ENCODE peak calls at places on chromosomes 16 and 17, in ten cellular contexts. One of them, this sample, is unnamed.

GRCh38 chr17:31508310-31509094 is 117.0 kb downstream of the RAB11FIP4 start:
- DNase-seq in substantia nigra: no peak
- DNase-seq in upper lobe of right lung: no peak
- DNase-seq in Panc1: no peak
- DNase-seq in effector memory CD4-positive, alpha-beta T cell: peak; percentile 40
- DNase-seq in H9: peak; percentile 74
- DNase-seq in GM23248: peak; percentile 29
- DNase-seq in lower lobe of right lung: no peak
- DNase-seq in CD8-positive, alpha-beta memory T cell: peak; percentile 58
- DNase-seq in caudate nucleus: no peak
- DNase-seq in this sample: peak; percentile 51

GRCh38 chr17:63675607-63676539 is 24.1 kb downstream of the LIMD2 start:
- DNase-seq in H9: no peak
- DNase-seq in lower lobe of right lung: peak; percentile 86
- DNase-seq in upper lobe of right lung: peak; percentile 83
- DNase-seq in GM23248: peak; percentile 84
- DNase-seq in substantia nigra: no peak
- DNase-seq in caudate nucleus: no peak
- DNase-seq in CD8-positive, alpha-beta memory T cell: no peak
- DNase-seq in Panc1: no peak
- DNase-seq in effector memory CD4-positive, alpha-beta T cell: no peak
- DNase-seq in this sample: peak; percentile 87

GRCh38 chr17:58402679-58403078 is 14.7 kb downstream of the RNF43 start:
- DNase-seq in GM23248: peak; percentile 43
- DNase-seq in effector memory CD4-positive, alpha-beta T cell: no peak
- DNase-seq in H9: peak; percentile 54
- DNase-seq in caudate nucleus: no peak
- DNase-seq in substantia nigra: no peak
- DNase-seq in CD8-positive, alpha-beta memory T cell: no peak
- DNase-seq in lower lobe of right lung: no peak
- DNase-seq in upper lobe of right lung: no peak
- DNase-seq in Panc1: no peak
- DNase-seq in this sample: no peak

GRCh38 chr16:89618114-89618999 is 4.9 kb downstream of the DPEP1 start:
- DNase-seq in GM23248: no peak
- DNase-seq in lower lobe of right lung: no peak
- DNase-seq in Panc1: no peak
- DNase-seq in caudate nucleus: no peak
- DNase-seq in H9: no peak
- DNase-seq in substantia nigra: no peak
- DNase-seq in effector memory CD4-positive, alpha-beta T cell: no peak
- DNase-seq in upper lobe of right lung: no peak
- DNase-seq in CD8-positive, alpha-beta memory T cell: no peak
- DNase-seq in this sample: no peak

GRCh38 chr17:78925234-78925633 is at the start of gene TIMP2:
- DNase-seq in substantia nigra: peak; percentile 65
- DNase-seq in caudate nucleus: peak; percentile 72
- DNase-seq in CD8-positive, alpha-beta memory T cell: peak; percentile 44
- DNase-seq in H9: peak; percentile 92
- DNase-seq in Panc1: no peak
- DNase-seq in upper lobe of right lung: peak; percentile 94
- DNase-seq in effector memory CD4-positive, alpha-beta T cell: peak; percentile 39
- DNase-seq in lower lobe of right lung: peak; percentile 92
- DNase-seq in GM23248: peak; percentile 93
- DNase-seq in this sample: peak; percentile 96

GRCh38 chr16:4465977-4466779 is 8.2 kb downstream of the NMRAL1 start:
- DNase-seq in lower lobe of right lung: no peak
- DNase-seq in GM23248: no peak
- DNase-seq in substantia nigra: no peak
- DNase-seq in H9: no peak
- DNase-seq in Panc1: no peak
- DNase-seq in caudate nucleus: no peak
- DNase-seq in CD8-positive, alpha-beta memory T cell: peak; percentile 71
- DNase-seq in upper lobe of right lung: no peak
- DNase-seq in effector memory CD4-positive, alpha-beta T cell: peak; percentile 54
- DNase-seq in this sample: peak; percentile 72

GRCh38 chr16:51393381-51394005 is 242.4 kb upstream of the SALL1 start:
- DNase-seq in caudate nucleus: no peak
- DNase-seq in CD8-positive, alpha-beta memory T cell: no peak
- DNase-seq in H9: no peak
- DNase-seq in substantia nigra: no peak
- DNase-seq in GM23248: peak; percentile 69
- DNase-seq in upper lobe of right lung: no peak
- DNase-seq in effector memory CD4-positive, alpha-beta T cell: no peak
- DNase-seq in lower lobe of right lung: no peak
- DNase-seq in Panc1: peak; percentile 15
- DNase-seq in this sample: no peak

GRCh38 chr16:19879241-19879792 is 5.3 kb downstream of the GPRC5B start:
- DNase-seq in Panc1: no peak
- DNase-seq in upper lobe of right lung: no peak
- DNase-seq in CD8-positive, alpha-beta memory T cell: no peak
- DNase-seq in lower lobe of right lung: no peak
- DNase-seq in GM23248: peak; percentile 21
- DNase-seq in effector memory CD4-positive, alpha-beta T cell: no peak
- DNase-seq in caudate nucleus: peak; percentile 73
- DNase-seq in substantia nigra: no peak
- DNase-seq in H9: peak; percentile 82
- DNase-seq in this sample: no peak

GRCh38 chr17:45073414-45074070 is 12.4 kb downstream of the NMT1 start:
- DNase-seq in H9: no peak
- DNase-seq in substantia nigra: no peak
- DNase-seq in caudate nucleus: no peak
- DNase-seq in Panc1: no peak
- DNase-seq in upper lobe of right lung: no peak
- DNase-seq in effector memory CD4-positive, alpha-beta T cell: no peak
- DNase-seq in GM23248: peak; percentile 81
- DNase-seq in lower lobe of right lung: no peak
- DNase-seq in CD8-positive, alpha-beta memory T cell: no peak
- DNase-seq in this sample: no peak

GRCh38 chr16:11780988-11781680 is 15.9 kb downstream of the ZC3H7A start:
- DNase-seq in H9: no peak
- DNase-seq in GM23248: no peak
- DNase-seq in upper lobe of right lung: no peak
- DNase-seq in lower lobe of right lung: no peak
- DNase-seq in substantia nigra: no peak
- DNase-seq in Panc1: no peak
- DNase-seq in CD8-positive, alpha-beta memory T cell: no peak
- DNase-seq in effector memory CD4-positive, alpha-beta T cell: no peak
- DNase-seq in caudate nucleus: no peak
- DNase-seq in this sample: no peak

GRCh38 chr17:1188812-1189211 is 9.0 kb upstream of the ABR start:
- DNase-seq in CD8-positive, alpha-beta memory T cell: no peak
- DNase-seq in effector memory CD4-positive, alpha-beta T cell: no peak
- DNase-seq in H9: no peak
- DNase-seq in caudate nucleus: no peak
- DNase-seq in upper lobe of right lung: peak; percentile 91
- DNase-seq in Panc1: no peak
- DNase-seq in lower lobe of right lung: peak; percentile 89
- DNase-seq in GM23248: peak; percentile 87
- DNase-seq in substantia nigra: no peak
- DNase-seq in this sample: peak; percentile 95

GRCh38 chr16:72380283-72380682 is 208.3 kb upstream of the PMFBP1 start:
- DNase-seq in effector memory CD4-positive, alpha-beta T cell: no peak
- DNase-seq in H9: no peak
- DNase-seq in substantia nigra: no peak
- DNase-seq in Panc1: no peak
- DNase-seq in GM23248: no peak
- DNase-seq in lower lobe of right lung: no peak
- DNase-seq in caudate nucleus: no peak
- DNase-seq in CD8-positive, alpha-beta memory T cell: no peak
- DNase-seq in upper lobe of right lung: no peak
- DNase-seq in this sample: no peak

GRCh38 chr17:48254896-48255295 is 147.3 kb downstream of the SNX11 start:
- DNase-seq in effector memory CD4-positive, alpha-beta T cell: no peak
- DNase-seq in Panc1: no peak
- DNase-seq in lower lobe of right lung: no peak
- DNase-seq in caudate nucleus: no peak
- DNase-seq in upper lobe of right lung: no peak
- DNase-seq in substantia nigra: no peak
- DNase-seq in CD8-positive, alpha-beta memory T cell: no peak
- DNase-seq in GM23248: peak; percentile 40
- DNase-seq in H9: no peak
- DNase-seq in this sample: no peak

DNA sequence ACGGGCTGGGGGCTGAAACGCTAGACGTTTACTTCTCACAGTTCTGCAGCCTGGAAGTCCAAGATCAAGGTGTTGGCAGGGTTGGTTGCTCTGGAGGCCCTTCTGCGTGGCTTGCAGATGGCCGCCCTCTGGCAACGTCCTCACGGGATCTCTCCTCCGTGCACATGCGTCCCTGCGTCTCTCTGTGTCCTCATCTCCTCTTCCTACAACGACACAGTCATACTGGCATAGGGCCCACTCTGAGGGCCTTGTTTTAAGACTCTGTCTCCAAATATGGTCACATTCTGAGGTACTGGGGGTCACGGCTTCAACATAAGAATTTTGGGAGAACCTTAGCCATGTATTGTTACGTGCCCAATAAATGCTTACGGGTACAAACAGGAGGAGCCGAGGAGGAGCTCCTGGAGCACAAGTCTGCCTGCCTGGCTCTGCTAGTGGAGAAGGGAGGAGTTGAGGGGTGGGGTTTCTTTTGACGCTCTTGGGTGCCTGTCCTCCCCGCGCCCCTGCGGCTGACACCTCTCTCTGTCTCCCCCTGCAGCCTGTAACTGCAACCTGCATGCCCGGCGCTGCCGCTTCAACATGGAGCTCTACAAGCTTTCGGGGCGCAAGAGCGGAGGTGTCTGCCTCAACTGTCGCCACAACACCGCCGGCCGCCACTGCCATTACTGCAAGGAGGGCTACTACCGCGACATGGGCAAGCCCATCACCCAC is 141.1 kb downstream of the NTN1 start:
- DNase-seq in Panc1: no peak
- DNase-seq in effector memory CD4-positive, alpha-beta T cell: no peak
- DNase-seq in GM23248: no peak
- DNase-seq in upper lobe of right lung: no peak
- DNase-seq in lower lobe of right lung: no peak
- DNase-seq in caudate nucleus: no peak
- DNase-seq in H9: peak; percentile 91
- DNase-seq in substantia nigra: no peak
- DNase-seq in CD8-positive, alpha-beta memory T cell: no peak
- DNase-seq in this sample: no peak
- H3K27ac ChIP-seq in Panc1: no peak overlapping the region
- H3K27ac ChIP-seq in effector memory CD4-positive, alpha-beta T cell: no peak overlapping the region
- H3K27ac ChIP-seq in GM23248: no peak overlapping the region
- H3K27ac ChIP-seq in upper lobe of right lung: no peak overlapping the region
- H3K27ac ChIP-seq in lower lobe of right lung: no peak overlapping the region
- H3K27ac ChIP-seq in caudate nucleus: no peak overlapping the region
- H3K27ac ChIP-seq in H9: no peak overlapping the region
- H3K27ac ChIP-seq in substantia nigra: no peak overlapping the region
- H3K27ac ChIP-seq in CD8-positive, alpha-beta memory T cell: no peak overlapping the region
- H3K27ac ChIP-seq in this sample: no peak overlapping the region

DNA sequence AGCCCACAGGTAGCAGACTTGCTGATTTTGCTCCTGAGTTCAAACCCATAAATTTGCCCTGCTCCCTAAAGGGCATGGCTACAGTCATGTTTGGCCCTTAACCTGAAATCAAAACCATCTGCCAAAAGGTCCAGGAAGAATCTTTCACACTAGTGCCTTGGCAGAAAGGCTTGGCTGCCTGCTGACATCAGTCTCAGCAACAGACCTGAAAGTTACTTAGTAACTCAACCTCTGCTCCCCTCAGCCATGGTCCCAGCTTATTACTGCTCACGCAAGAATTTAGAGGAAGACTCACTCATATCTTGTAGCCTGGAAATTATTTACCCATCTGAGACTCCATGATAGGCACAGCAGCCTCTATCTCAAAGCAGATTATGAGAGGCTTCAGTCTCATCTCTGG is 98.0 kb upstream of the KIF2B start:
- DNase-seq in lower lobe of right lung: no peak
- DNase-seq in GM23248: peak; percentile 2
- DNase-seq in substantia nigra: no peak
- DNase-seq in upper lobe of right lung: no peak
- DNase-seq in caudate nucleus: no peak
- DNase-seq in Panc1: no peak
- DNase-seq in H9: no peak
- DNase-seq in CD8-positive, alpha-beta memory T cell: no peak
- DNase-seq in effector memory CD4-positive, alpha-beta T cell: no peak
- DNase-seq in this sample: no peak
- H3K27ac ChIP-seq in lower lobe of right lung: no peak overlapping the region
- H3K27ac ChIP-seq in GM23248: no peak overlapping the region
- H3K27ac ChIP-seq in substantia nigra: no peak overlapping the region
- H3K27ac ChIP-seq in upper lobe of right lung: no peak overlapping the region
- H3K27ac ChIP-seq in caudate nucleus: no peak overlapping the region
- H3K27ac ChIP-seq in Panc1: no peak overlapping the region
- H3K27ac ChIP-seq in H9: no peak overlapping the region
- H3K27ac ChIP-seq in CD8-positive, alpha-beta memory T cell: no peak overlapping the region
- H3K27ac ChIP-seq in effector memory CD4-positive, alpha-beta T cell: no peak overlapping the region
- H3K27ac ChIP-seq in this sample: no peak overlapping the region

DNA sequence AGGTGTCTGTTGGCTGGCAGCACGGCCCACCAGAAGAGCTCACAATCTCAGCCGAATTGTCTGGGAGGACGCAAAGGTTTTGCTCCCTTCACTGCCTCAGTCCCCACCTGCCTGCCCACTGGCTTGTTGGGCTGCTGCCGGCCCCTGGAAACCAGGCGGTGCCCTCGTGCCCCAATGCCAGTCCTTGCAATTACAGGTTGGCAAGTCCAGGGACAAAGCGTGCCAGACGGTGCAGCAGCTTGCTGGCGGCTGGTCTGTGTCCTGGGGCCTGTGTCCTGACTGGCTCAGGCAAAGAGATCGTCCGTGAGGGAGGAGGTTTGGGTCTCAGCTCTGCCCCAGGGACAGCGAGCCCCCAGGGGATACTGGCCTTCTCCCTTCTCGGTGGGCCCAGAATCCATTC is 24.6 kb upstream of the SPNS2 start:
- DNase-seq in caudate nucleus: no peak
- DNase-seq in Panc1: no peak
- DNase-seq in CD8-positive, alpha-beta memory T cell: no peak
- DNase-seq in substantia nigra: no peak
- DNase-seq in GM23248: no peak
- DNase-seq in effector memory CD4-positive, alpha-beta T cell: no peak
- DNase-seq in upper lobe of right lung: no peak
- DNase-seq in H9: no peak
- DNase-seq in lower lobe of right lung: no peak
- DNase-seq in this sample: no peak
- H3K27ac ChIP-seq in caudate nucleus: no peak overlapping the region
- H3K27ac ChIP-seq in Panc1: no peak overlapping the region
- H3K27ac ChIP-seq in CD8-positive, alpha-beta memory T cell: no peak overlapping the region
- H3K27ac ChIP-seq in substantia nigra: no peak overlapping the region
- H3K27ac ChIP-seq in GM23248: no peak overlapping the region
- H3K27ac ChIP-seq in effector memory CD4-positive, alpha-beta T cell: no peak overlapping the region
- H3K27ac ChIP-seq in upper lobe of right lung: no peak overlapping the region
- H3K27ac ChIP-seq in H9: no peak overlapping the region
- H3K27ac ChIP-seq in lower lobe of right lung: no peak overlapping the region
- H3K27ac ChIP-seq in this sample: no peak overlapping the region

DNA sequence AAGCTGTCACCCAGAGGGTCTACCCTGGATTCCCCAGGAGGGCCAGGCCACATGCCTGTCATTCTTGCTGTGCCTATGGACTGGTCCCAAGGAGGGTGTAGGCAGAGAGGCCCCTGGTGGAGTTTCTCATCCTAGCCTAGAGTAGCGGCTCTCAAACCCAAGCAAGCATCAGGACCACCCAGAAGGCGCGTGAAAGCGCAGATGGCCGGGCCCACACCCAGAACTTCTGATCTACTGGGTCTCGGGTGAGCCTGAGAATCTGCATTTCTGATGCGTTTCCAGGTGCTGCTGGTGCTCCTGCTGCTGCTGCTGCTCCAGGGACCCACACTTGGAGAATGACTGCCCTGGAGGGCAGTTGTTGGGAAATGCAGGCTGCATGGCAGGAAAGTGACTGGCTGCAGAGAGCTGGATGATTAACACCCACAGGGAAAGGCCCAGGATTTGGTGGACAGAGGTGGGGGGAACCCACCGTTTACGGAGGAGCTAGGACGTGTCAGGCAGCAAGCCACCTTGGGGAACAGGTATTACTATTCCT is 9.5 kb upstream of the OSGIN1 start:
- DNase-seq in caudate nucleus: no peak
- DNase-seq in substantia nigra: no peak
- DNase-seq in upper lobe of right lung: no peak
- DNase-seq in lower lobe of right lung: no peak
- DNase-seq in H9: no peak
- DNase-seq in CD8-positive, alpha-beta memory T cell: no peak
- DNase-seq in effector memory CD4-positive, alpha-beta T cell: no peak
- DNase-seq in Panc1: no peak
- DNase-seq in GM23248: no peak
- DNase-seq in this sample: peak; percentile 16
- H3K27ac ChIP-seq in caudate nucleus: no peak overlapping the region
- H3K27ac ChIP-seq in substantia nigra: no peak overlapping the region
- H3K27ac ChIP-seq in upper lobe of right lung: no peak overlapping the region
- H3K27ac ChIP-seq in lower lobe of right lung: no peak overlapping the region
- H3K27ac ChIP-seq in H9: no peak overlapping the region
- H3K27ac ChIP-seq in CD8-positive, alpha-beta memory T cell: no peak overlapping the region
- H3K27ac ChIP-seq in effector memory CD4-positive, alpha-beta T cell: no peak overlapping the region
- H3K27ac ChIP-seq in Panc1: no peak overlapping the region
- H3K27ac ChIP-seq in GM23248: no peak overlapping the region
- H3K27ac ChIP-seq in this sample: no peak overlapping the region